ENCODE peak calls at places on chromosomes 5 and 9, in seven cellular contexts. Z is NCI-H345, V is NCI-H1436, E is H4, T is astrocyte of the spinal cord, K is cardiac muscle cell, U is AG08396. N is an unnamed sample.
A peak's percentile ranks its signal among the peaks of the same experiment; 100 is the strongest.

GRCh38 chr5:151571270-151572173 is 19.6 kb downstream of the FAT2 start:
- DNase-seq in Z (no peak), U (no peak), E (no peak), T (no peak), V (no peak), K (no peak), N (no peak)

GRCh38 chr5:90390326-90390725 is 19.2 kb downstream of the CETN3 start:
- DNase-seq in U (no peak), V (no peak), Z (no peak), E (no peak), K (no peak), T (no peak), N (no peak)

GRCh38 chr5:57653636-57654290 is 171.2 kb upstream of the ACTBL2 start:
- DNase-seq in Z (peak; percentile 4), U (no peak), E (no peak), T (no peak), K (no peak), V (no peak), N (no peak)

GRCh38 chr9:96044401-96044800 is 168.9 kb downstream of the ERCC6L2 start:
- DNase-seq in U (no peak), K (no peak), V (no peak), T (no peak), Z (no peak), E (no peak), N (no peak)

GRCh38 chr5:62732677-62733121 is 154.1 kb downstream of the LRRC70 start:
- DNase-seq in K (peak; percentile 33), Z (peak; percentile 23), V (no peak), T (peak; percentile 4), U (no peak), E (no peak), N (no peak)

GRCh38 chr9:98191615-98192502 is 578 bp downstream of the CORO2A start:
- DNase-seq in Z (peak; percentile 48), U (no peak), T (no peak), K (no peak), V (peak; percentile 28), E (no peak), N (no peak)

GRCh38 chr9:82489579-82489915 is 501.0 kb downstream of the SPATA31D1 start:
- DNase-seq in U (no peak), E (no peak), Z (no peak), V (no peak), T (no peak), K (peak; percentile 32), N (no peak)

GRCh38 chr9:114039484-114039883 is 38.6 kb downstream of the AMBP start:
- DNase-seq in T (no peak), U (no peak), E (no peak), V (no peak), Z (no peak), K (no peak), N (no peak)

GRCh38 chr5:133222979-133223378 is 171.2 kb downstream of the HSPA4 start:
- DNase-seq in T (no peak), E (no peak), U (no peak), Z (no peak), V (no peak), K (no peak), N (no peak)

GRCh38 chr5:143037071-143037470 is 266.9 kb downstream of the ARHGAP26 start:
- DNase-seq in T (peak; percentile 74), E (no peak), K (no peak), Z (peak; percentile 43), U (no peak), V (no peak), N (no peak)

GRCh38 chr9:134655101-134655500 is 13.5 kb downstream of the COL5A1 start:
- DNase-seq in T (no peak), K (no peak), E (no peak), U (no peak), Z (no peak), V (no peak), N (no peak)

GRCh38 chr9:136399176-136400037 is 563 bp downstream of the SNAPC4 start:
- DNase-seq in K (peak; percentile 14), Z (peak; percentile 8), E (no peak), U (peak; percentile 76), V (no peak), T (no peak), N (peak; percentile 16)

GRCh38 chr9:78074385-78075291 is 43.0 kb upstream of the GNAQ start:
- DNase-seq in E (no peak), Z (no peak), V (no peak), U (no peak), K (no peak), T (no peak), N (no peak)

GRCh38 chr5:4572297-4572696 is 567.8 kb upstream of the ADAMTS16 start:
- DNase-seq in T (no peak), Z (no peak), E (peak; percentile 87), U (no peak), V (no peak), K (no peak), N (no peak)

GRCh38 chr9:113536483-113537226 is 73.1 kb downstream of the RGS3 start:
- DNase-seq in V (no peak), E (no peak), T (no peak), K (peak; percentile 49), Z (no peak), U (no peak), N (no peak)

GRCh38 chr5:154757647-154758406 is 2.6 kb downstream of the LARP1 start:
- DNase-seq in T (no peak), U (no peak), Z (peak; percentile 53), E (no peak), K (peak; percentile 38), V (no peak), N (no peak)

GRCh38 chr5:75052461-75053285 is at the start of gene GCNT4:
- DNase-seq in T (peak; percentile 42), K (peak; percentile 68), E (no peak), V (no peak), U (peak; percentile 56), Z (peak; percentile 16), N (no peak)

GRCh38 chr5:9621379-9621903 is 8.7 kb downstream of the TAS2R1 start:
- DNase-seq in E (no peak), T (no peak), Z (no peak), U (peak; percentile 13), K (peak; percentile 92), V (no peak), N (no peak)

GRCh38 chr5:38029431-38030065 is 189.7 kb upstream of the GDNF start:
- DNase-seq in V (no peak), U (no peak), E (no peak), K (no peak), T (no peak), Z (no peak), N (no peak)

GRCh38 chr5:142618125-142618524 is 67.8 kb downstream of the FGF1 start:
- DNase-seq in E (peak; percentile 33), Z (no peak), V (no peak), K (peak; percentile 46), U (peak; percentile 43), T (peak; percentile 62), N (no peak)

GRCh38 chr9:114140850-114141249 is 14.5 kb upstream of the COL27A1 start:
- DNase-seq in K (no peak), T (no peak), Z (no peak), E (no peak), V (no peak), U (no peak), N (no peak)

GRCh38 chr5:145568581-145568980 is 266.6 kb downstream of the PRELID2 start:
- DNase-seq in U (peak; percentile 11), E (peak; percentile 37), K (no peak), V (peak; percentile 43), Z (peak; percentile 24), T (peak; percentile 35), N (peak; percentile 0)

GRCh38 chr5:14223372-14223771 is 80.2 kb downstream of the TRIO start:
- DNase-seq in K (no peak), U (no peak), Z (no peak), E (no peak), V (no peak), T (no peak), N (no peak)

GRCh38 chr5:72427488-72428437 is 79.4 kb downstream of the ZNF366 start:
- DNase-seq in T (peak; percentile 45), V (no peak), K (peak; percentile 63), Z (no peak), U (peak; percentile 57), E (no peak), N (no peak)

N was measured in NCI-H2081.